ENCODE peak calls at places on chromosome 20, in eight cellular contexts. One of them, this sample, is unnamed.

GRCh38 chr20:60749804-60750602 is 502.1 kb upstream of the CDH4 start:
- DNase-seq in fibroblast of pulmonary artery: no peak
- DNase-seq in ovary: no peak
- DNase-seq in psoas muscle: no peak
- DNase-seq in prostate gland: no peak
- DNase-seq in neuronal stem cell: no peak
- DNase-seq in mesendoderm: peak
- DNase-seq in thyroid gland: no peak
- DNase-seq in this sample: peak

GRCh38 chr20:21503345-21503744 is 10.5 kb downstream of the NKX2-2 start:
- DNase-seq in fibroblast of pulmonary artery: no peak
- DNase-seq in ovary: no peak
- DNase-seq in psoas muscle: no peak
- DNase-seq in prostate gland: no peak
- DNase-seq in neuronal stem cell: no peak
- DNase-seq in mesendoderm: no peak
- DNase-seq in thyroid gland: no peak
- DNase-seq in this sample: no peak

GRCh38 chr20:1902188-1902587 is 7.0 kb downstream of the SIRPA start:
- DNase-seq in fibroblast of pulmonary artery: no peak
- DNase-seq in ovary: no peak
- DNase-seq in psoas muscle: no peak
- DNase-seq in prostate gland: no peak
- DNase-seq in neuronal stem cell: no peak
- DNase-seq in mesendoderm: no peak
- DNase-seq in thyroid gland: no peak
- DNase-seq in this sample: no peak

GRCh38 chr20:46174469-46175126 is 56.5 kb downstream of the CD40 start:
- DNase-seq in fibroblast of pulmonary artery: peak
- DNase-seq in ovary: peak
- DNase-seq in psoas muscle: peak
- DNase-seq in prostate gland: peak
- DNase-seq in neuronal stem cell: peak
- DNase-seq in mesendoderm: peak
- DNase-seq in thyroid gland: peak
- DNase-seq in this sample: no peak

GRCh38 chr20:9160760-9161159 is 91.9 kb downstream of the PLCB4 start:
- DNase-seq in fibroblast of pulmonary artery: no peak
- DNase-seq in ovary: no peak
- DNase-seq in psoas muscle: no peak
- DNase-seq in prostate gland: no peak
- DNase-seq in neuronal stem cell: no peak
- DNase-seq in mesendoderm: no peak
- DNase-seq in thyroid gland: peak
- DNase-seq in this sample: no peak

GRCh38 chr20:7627734-7628663 is 312.3 kb downstream of the HAO1 start:
- DNase-seq in fibroblast of pulmonary artery: peak
- DNase-seq in ovary: no peak
- DNase-seq in psoas muscle: no peak
- DNase-seq in prostate gland: no peak
- DNase-seq in neuronal stem cell: no peak
- DNase-seq in mesendoderm: no peak
- DNase-seq in thyroid gland: no peak
- DNase-seq in this sample: no peak

GRCh38 chr20:2759603-2760360 is 40.6 kb downstream of the CPXM1 start:
- DNase-seq in fibroblast of pulmonary artery: no peak
- DNase-seq in ovary: no peak
- DNase-seq in psoas muscle: no peak
- DNase-seq in prostate gland: no peak
- DNase-seq in neuronal stem cell: no peak
- DNase-seq in mesendoderm: no peak
- DNase-seq in thyroid gland: no peak
- DNase-seq in this sample: no peak

GRCh38 chr20:16759161-16759523 is 11.0 kb downstream of the OTOR start:
- DNase-seq in fibroblast of pulmonary artery: peak
- DNase-seq in ovary: no peak
- DNase-seq in psoas muscle: no peak
- DNase-seq in prostate gland: no peak
- DNase-seq in neuronal stem cell: no peak
- DNase-seq in mesendoderm: no peak
- DNase-seq in thyroid gland: no peak
- DNase-seq in this sample: no peak

GRCh38 chr20:9903048-9903651 is 64.3 kb upstream of the PAK5 start:
- DNase-seq in fibroblast of pulmonary artery: peak
- DNase-seq in ovary: no peak
- DNase-seq in psoas muscle: no peak
- DNase-seq in prostate gland: no peak
- DNase-seq in neuronal stem cell: peak
- DNase-seq in mesendoderm: peak
- DNase-seq in thyroid gland: peak
- DNase-seq in this sample: no peak

GRCh38 chr20:48283470-48284110 is 498.3 kb upstream of the SULF2 start:
- DNase-seq in fibroblast of pulmonary artery: peak
- DNase-seq in ovary: peak
- DNase-seq in psoas muscle: peak
- DNase-seq in prostate gland: peak
- DNase-seq in neuronal stem cell: no peak
- DNase-seq in mesendoderm: no peak
- DNase-seq in thyroid gland: peak
- DNase-seq in this sample: no peak

GRCh38 chr20:34873583-34874093 is 982 bp upstream of the GGT7 start:
- DNase-seq in fibroblast of pulmonary artery: no peak
- DNase-seq in ovary: no peak
- DNase-seq in psoas muscle: no peak
- DNase-seq in prostate gland: no peak
- DNase-seq in neuronal stem cell: no peak
- DNase-seq in mesendoderm: no peak
- DNase-seq in thyroid gland: no peak
- DNase-seq in this sample: no peak

GRCh38 chr20:59318803-59319202 is 18.4 kb downstream of the EDN3 start:
- DNase-seq in fibroblast of pulmonary artery: no peak
- DNase-seq in ovary: no peak
- DNase-seq in psoas muscle: no peak
- DNase-seq in prostate gland: no peak
- DNase-seq in neuronal stem cell: no peak
- DNase-seq in mesendoderm: no peak
- DNase-seq in thyroid gland: no peak
- DNase-seq in this sample: no peak

GRCh38 chr20:59802471-59803221 is 130.8 kb downstream of the SYCP2 start:
- DNase-seq in fibroblast of pulmonary artery: no peak
- DNase-seq in ovary: no peak
- DNase-seq in psoas muscle: no peak
- DNase-seq in prostate gland: no peak
- DNase-seq in neuronal stem cell: no peak
- DNase-seq in mesendoderm: no peak
- DNase-seq in thyroid gland: no peak
- DNase-seq in this sample: peak

GRCh38 chr20:4507288-4507719 is 214.4 kb upstream of the PRND start:
- DNase-seq in fibroblast of pulmonary artery: peak
- DNase-seq in ovary: no peak
- DNase-seq in psoas muscle: no peak
- DNase-seq in prostate gland: no peak
- DNase-seq in neuronal stem cell: no peak
- DNase-seq in mesendoderm: no peak
- DNase-seq in thyroid gland: no peak
- DNase-seq in this sample: no peak

GRCh38 chr20:57658447-57659130 is 38.4 kb upstream of the ZBP1 start:
- DNase-seq in fibroblast of pulmonary artery: no peak
- DNase-seq in ovary: peak
- DNase-seq in psoas muscle: no peak
- DNase-seq in prostate gland: peak
- DNase-seq in neuronal stem cell: no peak
- DNase-seq in mesendoderm: no peak
- DNase-seq in thyroid gland: no peak
- DNase-seq in this sample: no peak

GRCh38 chr20:57871237-57871632 is 161.4 kb upstream of the PMEPA1 start:
- DNase-seq in fibroblast of pulmonary artery: no peak
- DNase-seq in ovary: no peak
- DNase-seq in psoas muscle: no peak
- DNase-seq in prostate gland: no peak
- DNase-seq in neuronal stem cell: no peak
- DNase-seq in mesendoderm: no peak
- DNase-seq in thyroid gland: no peak
- DNase-seq in this sample: no peak

GRCh38 chr20:44736170-44737021 is 9.3 kb upstream of the KCNK15 start:
- DNase-seq in fibroblast of pulmonary artery: peak
- DNase-seq in ovary: peak
- DNase-seq in psoas muscle: no peak
- DNase-seq in prostate gland: no peak
- DNase-seq in neuronal stem cell: peak
- DNase-seq in mesendoderm: peak
- DNase-seq in thyroid gland: peak
- DNase-seq in this sample: peak

GRCh38 chr20:8633366-8633765 is 435.5 kb upstream of the PLCB4 start:
- DNase-seq in fibroblast of pulmonary artery: peak
- DNase-seq in ovary: no peak
- DNase-seq in psoas muscle: no peak
- DNase-seq in prostate gland: no peak
- DNase-seq in neuronal stem cell: no peak
- DNase-seq in mesendoderm: no peak
- DNase-seq in thyroid gland: no peak
- DNase-seq in this sample: no peak

GRCh38 chr20:9927224-9927623 is 88.3 kb upstream of the PAK5 start:
- DNase-seq in fibroblast of pulmonary artery: no peak
- DNase-seq in ovary: no peak
- DNase-seq in psoas muscle: no peak
- DNase-seq in prostate gland: peak
- DNase-seq in neuronal stem cell: no peak
- DNase-seq in mesendoderm: no peak
- DNase-seq in thyroid gland: no peak
- DNase-seq in this sample: no peak

GRCh38 chr20:50848341-50848808 is 53.5 kb downstream of the BCAS4 start:
- DNase-seq in fibroblast of pulmonary artery: peak
- DNase-seq in ovary: peak
- DNase-seq in psoas muscle: no peak
- DNase-seq in prostate gland: peak
- DNase-seq in neuronal stem cell: no peak
- DNase-seq in mesendoderm: no peak
- DNase-seq in thyroid gland: peak
- DNase-seq in this sample: no peak
- H3K4me3 ChIP-seq in fibroblast of pulmonary artery: no peak
- H3K4me3 ChIP-seq in ovary: no peak
- H3K4me3 ChIP-seq in psoas muscle: peak
- H3K4me3 ChIP-seq in prostate gland: no peak
- H3K4me3 ChIP-seq in neuronal stem cell: no peak
- H3K4me3 ChIP-seq in mesendoderm: no peak
- H3K4me3 ChIP-seq in thyroid gland: no peak
- H3K4me3 ChIP-seq in this sample: no peak

GRCh38 chr20:62423326-62423706 is 4.0 kb downstream of the RBBP8NL start:
- DNase-seq in fibroblast of pulmonary artery: no peak
- DNase-seq in ovary: no peak
- DNase-seq in psoas muscle: no peak
- DNase-seq in prostate gland: no peak
- DNase-seq in neuronal stem cell: no peak
- DNase-seq in mesendoderm: no peak
- DNase-seq in thyroid gland: no peak
- DNase-seq in this sample: no peak

GRCh38 chr20:62426678-62427077 is 661 bp downstream of the RBBP8NL start:
- DNase-seq in fibroblast of pulmonary artery: no peak
- DNase-seq in ovary: no peak
- DNase-seq in psoas muscle: no peak
- DNase-seq in prostate gland: peak
- DNase-seq in neuronal stem cell: no peak
- DNase-seq in mesendoderm: peak
- DNase-seq in thyroid gland: peak
- DNase-seq in this sample: peak

GRCh38 chr20:62425281-62426058 is 1.9 kb downstream of the RBBP8NL start:
- DNase-seq in fibroblast of pulmonary artery: no peak
- DNase-seq in ovary: no peak
- DNase-seq in psoas muscle: no peak
- DNase-seq in prostate gland: no peak
- DNase-seq in neuronal stem cell: no peak
- DNase-seq in mesendoderm: no peak
- DNase-seq in thyroid gland: peak
- DNase-seq in this sample: no peak

GRCh38 chr20:62422636-62423325 is 4.6 kb downstream of the RBBP8NL start:
- DNase-seq in fibroblast of pulmonary artery: no peak
- DNase-seq in ovary: no peak
- DNase-seq in psoas muscle: no peak
- DNase-seq in prostate gland: no peak
- DNase-seq in neuronal stem cell: no peak
- DNase-seq in mesendoderm: no peak
- DNase-seq in thyroid gland: no peak
- DNase-seq in this sample: no peak

DNA sequence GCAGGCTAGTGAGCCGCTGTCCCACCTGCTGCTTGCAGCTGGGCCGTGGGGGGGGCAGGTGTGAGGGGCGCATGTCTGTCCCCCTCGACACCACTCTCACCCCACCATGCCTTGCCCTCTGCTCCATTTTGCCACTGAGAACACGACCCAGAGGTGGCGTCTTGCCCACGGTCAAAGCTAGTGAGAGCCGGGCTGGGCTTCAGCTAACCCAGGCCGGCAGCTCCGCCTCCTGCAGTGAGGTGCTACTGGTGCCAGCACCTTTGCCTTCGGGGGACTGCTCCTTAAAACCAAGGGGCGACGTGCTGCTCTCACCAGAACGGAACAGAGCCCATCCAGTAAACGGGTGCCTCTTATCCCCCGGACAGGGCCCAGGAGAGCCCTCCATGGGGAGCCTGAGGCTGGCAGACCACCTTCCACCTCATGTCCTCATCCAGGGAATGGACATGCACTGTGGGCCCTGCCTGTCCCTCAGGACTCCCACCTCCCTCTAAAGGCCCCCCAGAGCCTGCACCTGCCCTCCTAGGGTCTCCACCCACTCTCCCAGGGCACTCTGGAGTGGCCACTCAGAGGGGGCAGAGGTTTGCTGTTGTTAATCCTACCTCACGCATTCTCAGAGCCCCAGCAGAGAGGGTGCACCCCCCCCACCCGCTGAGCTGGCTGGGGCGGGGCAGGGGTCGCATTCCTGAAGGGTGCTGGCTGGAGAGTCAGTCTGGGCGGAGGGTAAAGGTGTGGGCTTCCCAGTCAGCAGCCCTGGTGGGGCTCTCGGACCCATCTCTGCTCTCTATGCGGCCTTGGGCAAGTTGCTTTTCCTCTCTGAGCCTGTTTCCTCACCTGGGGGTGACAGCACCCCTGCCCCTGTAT is 2.9 kb downstream of the RBBP8NL start:
- DNase-seq in fibroblast of pulmonary artery: no peak
- DNase-seq in ovary: no peak
- DNase-seq in psoas muscle: no peak
- DNase-seq in prostate gland: no peak
- DNase-seq in neuronal stem cell: no peak
- DNase-seq in mesendoderm: no peak
- DNase-seq in thyroid gland: peak
- DNase-seq in this sample: peak
- H3K4me3 ChIP-seq in fibroblast of pulmonary artery: no peak
- H3K4me3 ChIP-seq in ovary: no peak
- H3K4me3 ChIP-seq in psoas muscle: no peak
- H3K4me3 ChIP-seq in prostate gland: no peak
- H3K4me3 ChIP-seq in neuronal stem cell: no peak
- H3K4me3 ChIP-seq in mesendoderm: no peak
- H3K4me3 ChIP-seq in thyroid gland: no peak
- H3K4me3 ChIP-seq in this sample: no peak

GRCh38 chr20:25750765-25751696 is 54.4 kb upstream of the ZNF337 start:
- DNase-seq in fibroblast of pulmonary artery: peak
- DNase-seq in ovary: peak
- DNase-seq in psoas muscle: peak
- DNase-seq in prostate gland: no peak
- DNase-seq in neuronal stem cell: no peak
- DNase-seq in mesendoderm: peak
- DNase-seq in thyroid gland: peak
- DNase-seq in this sample: peak
- H3K4me3 ChIP-seq in fibroblast of pulmonary artery: peak
- H3K4me3 ChIP-seq in ovary: peak
- H3K4me3 ChIP-seq in psoas muscle: peak
- H3K4me3 ChIP-seq in prostate gland: peak
- H3K4me3 ChIP-seq in neuronal stem cell: no peak
- H3K4me3 ChIP-seq in mesendoderm: no peak
- H3K4me3 ChIP-seq in thyroid gland: peak
- H3K4me3 ChIP-seq in this sample: peak

GRCh38 chr20:19861147-19861759 is 103.2 kb downstream of the RIN2 start:
- DNase-seq in fibroblast of pulmonary artery: no peak
- DNase-seq in ovary: no peak
- DNase-seq in psoas muscle: no peak
- DNase-seq in prostate gland: no peak
- DNase-seq in neuronal stem cell: no peak
- DNase-seq in mesendoderm: no peak
- DNase-seq in thyroid gland: no peak
- DNase-seq in this sample: no peak
- H3K4me3 ChIP-seq in fibroblast of pulmonary artery: no peak
- H3K4me3 ChIP-seq in ovary: no peak
- H3K4me3 ChIP-seq in psoas muscle: no peak
- H3K4me3 ChIP-seq in prostate gland: no peak
- H3K4me3 ChIP-seq in neuronal stem cell: no peak
- H3K4me3 ChIP-seq in mesendoderm: no peak
- H3K4me3 ChIP-seq in thyroid gland: no peak
- H3K4me3 ChIP-seq in this sample: no peak

This sample was measured in Caco-2.